ENCODE peak calls at places on chromosome 18, in eight cellular contexts. N, G, S, R, U, O, D and J are unnamed samples.

GRCh38 chr18:8050616-8051314 is 483.6 kb downstream of the PTPRM start:
- DNase-seq in N (no peak), G (no peak), S (no peak), R (no peak), U (no peak), O (no peak), D (no peak), J (no peak)

GRCh38 chr18:3119401-3120323 is 100.1 kb downstream of the MYOM1 start:
- DNase-seq in N (peak), G (no peak), S (no peak), R (no peak), U (peak), O (peak), D (no peak), J (no peak)

GRCh38 chr18:23422751-23423418 is 30.2 kb upstream of the RIOK3 start:
- DNase-seq in N (peak), G (no peak), S (no peak), R (no peak), U (no peak), O (peak), D (no peak), J (peak)

GRCh38 chr18:64566461-64566860 is 417.6 kb upstream of the LINC00305 start:
- DNase-seq in N (no peak), G (no peak), S (no peak), R (no peak), U (no peak), O (no peak), D (no peak), J (no peak)

GRCh38 chr18:22106536-22107292 is 62.7 kb upstream of the GATA6 start:
- DNase-seq in N (peak), G (no peak), S (no peak), R (no peak), U (no peak), O (no peak), D (no peak), J (no peak)

GRCh38 chr18:80037300-80037699 is 3.1 kb downstream of the RBFA start:
- DNase-seq in N (no peak), G (no peak), S (no peak), R (no peak), U (no peak), O (no peak), D (no peak), J (no peak)

GRCh38 chr18:50857694-50858093 is 21.2 kb upstream of the ME2 start:
- DNase-seq in N (no peak), G (no peak), S (no peak), R (no peak), U (no peak), O (no peak), D (no peak), J (no peak)

GRCh38 chr18:60027397-60027796 is 127.6 kb downstream of the PMAIP1 start:
- DNase-seq in N (no peak), G (no peak), S (no peak), R (no peak), U (no peak), O (no peak), D (no peak), J (no peak)

GRCh38 chr18:26549103-26549485 is 741 bp upstream of the KCTD1 start:
- DNase-seq in N (peak), G (no peak), S (peak), R (no peak), U (no peak), O (peak), D (no peak), J (peak)

GRCh38 chr18:23106575-23106974 is 28.7 kb upstream of the CABLES1 start:
- DNase-seq in N (peak), G (no peak), S (no peak), R (no peak), U (no peak), O (no peak), D (no peak), J (no peak)

GRCh38 chr18:79912409-79912991 is 39.0 kb downstream of the SLC66A2 start:
- DNase-seq in N (no peak), G (no peak), S (no peak), R (no peak), U (peak), O (peak), D (peak), J (no peak)

GRCh38 chr18:53909668-53910067 is 314.8 kb downstream of the MBD2 start:
- DNase-seq in N (no peak), G (no peak), S (no peak), R (peak), U (no peak), O (no peak), D (no peak), J (no peak)

GRCh38 chr18:48111547-48111946 is 181.1 kb upstream of the SMAD2 start:
- DNase-seq in N (no peak), G (no peak), S (no peak), R (no peak), U (no peak), O (no peak), D (no peak), J (no peak)

GRCh38 chr18:22170421-22171262 is 1.3 kb downstream of the GATA6 start:
- DNase-seq in N (peak), G (no peak), S (peak), R (no peak), U (peak), O (peak), D (peak), J (peak)

GRCh38 chr18:22173221-22173927 is 4.0 kb downstream of the GATA6 start:
- DNase-seq in N (no peak), G (no peak), S (no peak), R (no peak), U (no peak), O (no peak), D (no peak), J (no peak)

GRCh38 chr18:59505311-59505710 is 146.2 kb upstream of the LMAN1 start:
- DNase-seq in N (peak), G (no peak), S (no peak), R (no peak), U (no peak), O (no peak), D (no peak), J (no peak)

GRCh38 chr18:13445241-13445897 is 226.8 kb downstream of the LDLRAD4 start:
- DNase-seq in N (no peak), G (no peak), S (no peak), R (no peak), U (no peak), O (no peak), D (no peak), J (no peak)

GRCh38 chr18:66749030-66749429 is 145.1 kb upstream of the CDH19 start:
- DNase-seq in N (no peak), G (no peak), S (no peak), R (no peak), U (no peak), O (no peak), D (no peak), J (no peak)

GRCh38 chr18:26386002-26386401 is 159.8 kb downstream of the TAF4B start:
- DNase-seq in N (peak), G (no peak), S (no peak), R (no peak), U (no peak), O (no peak), D (no peak), J (no peak)

GRCh38 chr18:44474596-44474995 is 206.1 kb upstream of the SETBP1 start:
- DNase-seq in N (no peak), G (no peak), S (no peak), R (no peak), U (no peak), O (no peak), D (no peak), J (no peak)

GRCh38 chr18:42644729-42645131 is 470.8 kb downstream of the RIT2 start:
- DNase-seq in N (no peak), G (no peak), S (no peak), R (no peak), U (no peak), O (no peak), D (no peak), J (no peak)